ENCODE peak calls at places on chromosomes 13 and 19, in six cellular contexts. N, O, G, J, I and W are unnamed samples.

GRCh38 chr13:42007844-42008243 is 40.6 kb upstream of the DGKH start:
- DNase-seq in N (no peak), O (peak), G (no peak), J (no peak), I (no peak), W (no peak)

GRCh38 chr13:70203661-70204229 is 95.5 kb upstream of the KLHL1 start:
- DNase-seq in N (no peak), O (no peak), G (no peak), J (no peak), I (peak), W (no peak)

GRCh38 chr13:72258340-72258981 is 391.5 kb upstream of the DACH1 start:
- DNase-seq in N (no peak), O (no peak), G (no peak), J (no peak), I (no peak), W (no peak)

GRCh38 chr19:14798760-14799159 is 20.4 kb upstream of the ADGRE2 start:
- DNase-seq in N (no peak), O (no peak), G (no peak), J (no peak), I (no peak), W (no peak)

GRCh38 chr19:15198006-15198356 is 2.8 kb downstream of the NOTCH3 start:
- DNase-seq in N (no peak), O (no peak), G (no peak), J (no peak), I (no peak), W (no peak)

GRCh38 chr13:80979035-80979641 is 638.2 kb upstream of the SPRY2 start:
- DNase-seq in N (peak), O (peak), G (no peak), J (no peak), I (peak), W (no peak)

GRCh38 chr19:8484331-8484894 is 18.0 kb downstream of the PRAM1 start:
- DNase-seq in N (no peak), O (no peak), G (no peak), J (peak), I (no peak), W (no peak)

GRCh38 chr19:28555317-28555716 is 657.6 kb downstream of the UQCRFS1 start:
- DNase-seq in N (no peak), O (no peak), G (no peak), J (no peak), I (no peak), W (no peak)

GRCh38 chr19:18870531-18871172 is 25.3 kb downstream of the CERS1 start:
- DNase-seq in N (no peak), O (no peak), G (no peak), J (no peak), I (no peak), W (no peak)

GRCh38 chr19:41597600-41598041 is 21.7 kb downstream of the CEACAM21 start:
- DNase-seq in N (peak), O (peak), G (peak), J (no peak), I (peak), W (peak)

GRCh38 chr19:49512970-49513745 is 697 bp downstream of the FCGRT start:
- DNase-seq in N (peak), O (no peak), G (peak), J (peak), I (peak), W (no peak)

GRCh38 chr19:32567486-32567885 is 13.5 kb upstream of the PDCD5 start:
- DNase-seq in N (no peak), O (no peak), G (no peak), J (no peak), I (no peak), W (no peak)

GRCh38 chr13:110617326-110618072 is 2.2 kb downstream of the NAXD start:
- DNase-seq in N (no peak), O (peak), G (no peak), J (no peak), I (no peak), W (no peak)

GRCh38 chr19:17468302-17469091 is 1.8 kb upstream of the SLC27A1 start:
- DNase-seq in N (no peak), O (no peak), G (no peak), J (peak), I (no peak), W (no peak)

GRCh38 chr19:6098574-6098973 is 11.7 kb downstream of the RFX2 start:
- DNase-seq in N (no peak), O (no peak), G (no peak), J (no peak), I (no peak), W (no peak)

GRCh38 chr19:47179643-47180310 is 49.1 kb downstream of the SAE1 start:
- DNase-seq in N (no peak), O (no peak), G (no peak), J (no peak), I (peak), W (no peak)

GRCh38 chr13:75170321-75170720 is 311.6 kb downstream of the TBC1D4 start:
- DNase-seq in N (no peak), O (no peak), G (no peak), J (no peak), I (no peak), W (no peak)

GRCh38 chr13:25262261-25262660 is 25.0 kb downstream of the MTMR6 start:
- DNase-seq in N (no peak), O (no peak), G (no peak), J (no peak), I (no peak), W (no peak)

GRCh38 chr19:7670150-7670784 is 1.4 kb downstream of the RETN start:
- DNase-seq in N (no peak), O (no peak), G (no peak), J (no peak), I (peak), W (no peak)

GRCh38 chr19:39263912-39264305 is 4.3 kb upstream of the IFNL2 start:
- DNase-seq in N (no peak), O (no peak), G (no peak), J (no peak), I (no peak), W (no peak)

GRCh38 chr19:39038098-39038497 is 5.7 kb upstream of the FBXO27 start:
- DNase-seq in N (peak), O (peak), G (no peak), J (no peak), I (peak), W (no peak)

GRCh38 chr19:11247391-11247790 is 8.0 kb downstream of the ANGPTL8 start:
- DNase-seq in N (no peak), O (no peak), G (no peak), J (peak), I (no peak), W (no peak)

GRCh38 chr13:72097568-72097967 is 230.6 kb upstream of the DACH1 start:
- DNase-seq in N (no peak), O (no peak), G (no peak), J (no peak), I (no peak), W (no peak)

GRCh38 chr19:58059003-58059671 is at the start of gene ZNF135:
- DNase-seq in N (peak), O (no peak), G (no peak), J (peak), I (peak), W (no peak)

GRCh38 chr19:2524840-2525723 is 49.2 kb downstream of the GADD45B start:
- DNase-seq in N (no peak), O (peak), G (no peak), J (peak), I (no peak), W (no peak)

GRCh38 chr19:51086153-51086850 is 3.6 kb upstream of the KLK14 start:
- DNase-seq in N (no peak), O (no peak), G (no peak), J (no peak), I (no peak), W (no peak)

GRCh38 chr13:91375119-91375729 is 23.2 kb upstream of the GPC5 start:
- DNase-seq in N (peak), O (no peak), G (no peak), J (no peak), I (peak), W (no peak)

GRCh38 chr13:94280845-94281244 is 198.6 kb downstream of the DCT start:
- DNase-seq in N (no peak), O (no peak), G (no peak), J (no peak), I (no peak), W (no peak)

GRCh38 chr13:51636349-51636890 is 52.2 kb downstream of the WDFY2 start:
- DNase-seq in N (no peak), O (no peak), G (no peak), J (no peak), I (no peak), W (no peak)